ENCODE peak calls at places on chromosomes 2 and 18, in four cellular contexts. L is AG08395, B is lung, P is neural crest cell. X is an unnamed sample.

GRCh38 chr18:56235061-56235772 is 403.2 kb downstream of the TXNL1 start:
- DNase-seq in L (no peak), B (no peak), P (peak), X (peak)

GRCh38 chr18:35495821-35496368 is 1.9 kb downstream of the INO80C start:
- DNase-seq in L (no peak), B (no peak), P (no peak), X (no peak)

GRCh38 chr2:125698280-125698679 is 957.7 kb upstream of the GYPC start:
- DNase-seq in L (no peak), B (no peak), P (no peak), X (no peak)

GRCh38 chr18:24987933-24988840 is 363.8 kb downstream of the ZNF521 start:
- DNase-seq in L (no peak), B (no peak), P (no peak), X (no peak)

GRCh38 chr18:75337348-75337747 is 90.2 kb downstream of the SMIM21 start:
- DNase-seq in L (no peak), B (no peak), P (no peak), X (no peak)

GRCh38 chr18:51192026-51192425 is 5.5 kb downstream of the MEX3C start:
- DNase-seq in L (no peak), B (no peak), P (no peak), X (no peak)

GRCh38 chr2:7009207-7009911 is 92.1 kb downstream of the RNF144A start:
- DNase-seq in L (no peak), B (no peak), P (no peak), X (no peak)

GRCh38 chr18:3794537-3795348 is 344.8 kb downstream of the TGIF1 start:
- DNase-seq in L (peak), B (no peak), P (no peak), X (peak)

GRCh38 chr18:55018602-55019001 is 59.3 kb upstream of the CCDC68 start:
- DNase-seq in L (peak), B (no peak), P (no peak), X (no peak)

GRCh38 chr18:49666045-49666444 is 104.2 kb downstream of the LIPG start:
- DNase-seq in L (no peak), B (no peak), P (no peak), X (no peak)

GRCh38 chr2:86747708-86748627 is 27.9 kb downstream of the RMND5A start:
- DNase-seq in L (peak), B (no peak), P (no peak), X (peak)